ENCODE peak calls at places on chromosome 4, in five cellular contexts. X is stimulated activated naive CD8-positive, alpha-beta T cell treated with anti-CD3 and anti-CD28 coated beads, Interleukin-15, Interleukin-2, amounts not matched to agents 100 U/mL and 50 U/mL, for 24 hours; H is GM12891; Z is progenitor cell of endocrine pancreas; L is MM.1S. S is an unnamed sample.

GRCh38 chr4:8209997-8210396 is 10.9 kb downstream of the SH3TC1 start:
- DNase-seq in Z (no peak), H (no peak), L (no peak), X (no peak), S (no peak)

GRCh38 chr4:165370530-165370929 is 8.3 kb upstream of the CPE start:
- DNase-seq in L (no peak), H (no peak), Z (no peak), X (no peak), S (no peak)

GRCh38 chr4:165580379-165580905 is 201.6 kb downstream of the CPE start:
- DNase-seq in X (no peak), H (no peak), L (no peak), Z (no peak), S (no peak)

GRCh38 chr4:168765726-168766125 is 244.3 kb downstream of the CBR4 start:
- DNase-seq in L (no peak), X (no peak), Z (no peak), H (no peak), S (no peak)

GRCh38 chr4:5385741-5386251 is 322.6 kb downstream of the EVC2 start:
- DNase-seq in H (no peak), L (no peak), X (no peak), Z (no peak), S (no peak)

GRCh38 chr4:110533940-110534339 is 58.0 kb downstream of the ENPEP start:
- DNase-seq in L (peak; percentile 70), Z (no peak), X (no peak), H (no peak), S (no peak)

GRCh38 chr4:81688085-81688484 is 216.4 kb upstream of the RASGEF1B start:
- DNase-seq in L (peak; percentile 60), Z (no peak), H (no peak), X (no peak), S (no peak)

GRCh38 chr4:168589154-168589553 is 92.3 kb downstream of the PALLD start:
- DNase-seq in H (no peak), X (no peak), Z (no peak), L (no peak), S (no peak)

GRCh38 chr4:13248621-13249298 is 235.4 kb downstream of the RAB28 start:
- DNase-seq in X (no peak), Z (no peak), H (no peak), L (peak; percentile 11), S (no peak)

GRCh38 chr4:150960818-150961217 is 54.3 kb downstream of the LRBA start:
- DNase-seq in Z (no peak), L (peak; percentile 33), X (peak; percentile 37), H (peak; percentile 15), S (no peak)

GRCh38 chr4:112751447-112751846 is 114.5 kb downstream of the LARP7 start:
- DNase-seq in Z (no peak), X (no peak), L (no peak), H (no peak), S (no peak)

GRCh38 chr4:11698846-11699590 is 270.3 kb upstream of the HS3ST1 start:
- DNase-seq in X (no peak), Z (no peak), H (no peak), L (no peak), S (no peak)

GRCh38 chr4:188437535-188437934 is 298.3 kb downstream of the TRIML1 start:
- DNase-seq in L (no peak), Z (no peak), H (no peak), X (no peak), S (no peak)

GRCh38 chr4:74218201-74218600 is 60.3 kb downstream of the MTHFD2L start:
- DNase-seq in H (no peak), L (no peak), Z (no peak), X (no peak), S (no peak)

GRCh38 chr4:1245481-1246051 is 3.4 kb downstream of the CTBP1 start:
- DNase-seq in Z (no peak), X (no peak), H (no peak), L (no peak), S (no peak)

GRCh38 chr4:165555302-165555701 is 176.5 kb downstream of the CPE start:
- DNase-seq in H (no peak), X (no peak), Z (no peak), L (no peak), S (no peak)

GRCh38 chr4:74618166-74618565 is 173.2 kb downstream of the AREG start:
- DNase-seq in L (no peak), H (no peak), X (no peak), Z (no peak), S (no peak)

GRCh38 chr4:24933684-24934275 is 20.9 kb upstream of the CCDC149 start:
- DNase-seq in L (no peak), Z (no peak), X (no peak), H (no peak), S (no peak)

GRCh38 chr4:138078264-138078663 is 163.9 kb downstream of the SLC7A11 start:
- DNase-seq in H (no peak), Z (no peak), L (no peak), X (no peak), S (no peak)

GRCh38 chr4:151644625-151645024 is 116.2 kb downstream of the GATB start:
- DNase-seq in Z (peak; percentile 27), X (peak; percentile 17), L (peak; percentile 20), H (no peak), S (no peak)

GRCh38 chr4:80309301-80310004 is 26.1 kb upstream of the CFAP299 start:
- DNase-seq in X (no peak), Z (no peak), L (no peak), H (no peak), S (no peak)

GRCh38 chr4:184816962-184817361 is 8.8 kb downstream of the ACSL1 start:
- DNase-seq in Z (no peak), H (no peak), X (no peak), L (no peak), S (no peak)

GRCh38 chr4:673349-674091 is 556 bp downstream of the ATP5ME start:
- DNase-seq in L (no peak), X (no peak), Z (no peak), H (no peak), S (no peak)

GRCh38 chr4:86664959-86665358 is 70.8 kb downstream of the PTPN13 start:
- DNase-seq in H (no peak), L (no peak), Z (no peak), X (no peak), S (no peak)

GRCh38 chr4:2354127-2354526 is 64.3 kb downstream of the ZFYVE28 start:
- DNase-seq in X (peak; percentile 31), L (no peak), Z (no peak), H (no peak), S (peak; percentile 39)

GRCh38 chr4:7699040-7699439 is 240.6 kb downstream of the AFAP1 start:
- DNase-seq in L (no peak), H (no peak), X (no peak), Z (no peak), S (no peak)

GRCh38 chr4:653080-653821 is 20.8 kb downstream of the ATP5ME start:
- DNase-seq in L (no peak), X (no peak), H (no peak), Z (no peak), S (no peak)

GRCh38 chr4:132646186-132646585 is 502.9 kb upstream of the PCDH10 start:
- DNase-seq in H (peak; percentile 1), X (no peak), L (peak; percentile 54), Z (no peak), S (no peak)

GRCh38 chr4:123651127-123651526 is 254.5 kb downstream of the SPRY1 start:
- DNase-seq in X (no peak), L (no peak), H (no peak), Z (no peak), S (no peak)

GRCh38 chr4:160717848-160718247 is 1446.0 kb downstream of the FSTL5 start:
- DNase-seq in H (no peak), X (no peak), L (no peak), Z (no peak), S (no peak)

GRCh38 chr4:102736636-102737549 is 23.9 kb downstream of the MANBA start:
- DNase-seq in Z (no peak), L (peak; percentile 10), X (no peak), H (no peak), S (no peak)

GRCh38 chr4:159342374-159342773 is 239.5 kb downstream of the RAPGEF2 start:
- DNase-seq in X (no peak), Z (no peak), H (no peak), L (no peak), S (no peak)

GRCh38 chr4:6910340-6910959 is 824 bp downstream of the TBC1D14 start:
- DNase-seq in Z (no peak), X (no peak), L (no peak), H (no peak), S (no peak)

GRCh38 chr4:156132196-156132595 is 178.5 kb upstream of the CTSO start:
- DNase-seq in X (no peak), Z (no peak), H (no peak), L (no peak), S (no peak)

GRCh38 chr4:141347738-141348524 is 127.2 kb downstream of the ZNF330 start:
- DNase-seq in L (peak; percentile 43), H (no peak), Z (no peak), X (no peak), S (no peak)

GRCh38 chr4:136495076-136495475 is 1037.2 kb downstream of the PCDH18 start:
- DNase-seq in Z (no peak), L (no peak), H (no peak), X (no peak), S (peak; percentile 27)

GRCh38 chr4:57193996-57194675 is 84.0 kb upstream of the IGFBP7 start:
- DNase-seq in Z (no peak), L (no peak), X (no peak), H (no peak), S (no peak)